ENCODE peak calls at places on chromosomes 13 and 19, in five cellular contexts. Q, E, J, G and Z are unnamed samples.

GRCh38 chr13:51721485-51721884 is 82.5 kb downstream of the DHRS12 start:
- DNase-seq in E (no peak), Q (no peak), J (peak; percentile 34), G (no peak), Z (no peak)

GRCh38 chr13:110379905-110380341 is 72.8 kb downstream of the COL4A2 start:
- DNase-seq in J (no peak), G (no peak), Q (no peak), E (peak; percentile 35), Z (no peak)

GRCh38 chr13:111314852-111315251 is 5.6 kb upstream of the TEX29 start:
- DNase-seq in J (no peak), E (no peak), Q (no peak), G (no peak), Z (no peak)

GRCh38 chr19:55372316-55373081 is 2.2 kb upstream of the IL11 start:
- DNase-seq in J (no peak), G (no peak), E (no peak), Q (no peak), Z (no peak)

GRCh38 chr13:74388626-74389025 is 254.4 kb upstream of the KLF12 start:
- DNase-seq in J (no peak), E (no peak), G (no peak), Q (no peak), Z (no peak)

GRCh38 chr13:63607153-63607552 is 2191.5 kb upstream of the PCDH20 start:
- DNase-seq in J (no peak), Q (no peak), E (no peak), G (no peak), Z (no peak)

GRCh38 chr13:73672492-73672891 is 461.7 kb downstream of the KLF12 start:
- DNase-seq in Q (peak; percentile 47), E (no peak), J (no peak), G (no peak), Z (no peak)

GRCh38 chr13:94054159-94054558 is 425.3 kb downstream of the DCT start:
- DNase-seq in Q (no peak), J (no peak), G (no peak), E (no peak), Z (no peak)

GRCh38 chr13:20057963-20058362 is 99.4 kb downstream of the ZMYM2 start:
- DNase-seq in G (no peak), J (no peak), Q (no peak), E (no peak), Z (no peak)

GRCh38 chr19:14767466-14767971 is 10.8 kb downstream of the ADGRE2 start:
- DNase-seq in G (no peak), Q (no peak), J (no peak), E (no peak), Z (no peak)

GRCh38 chr13:32911506-32911905 is 104.7 kb upstream of the KL start:
- DNase-seq in E (peak; percentile 64), Q (no peak), G (no peak), J (no peak), Z (no peak)

GRCh38 chr19:39261704-39262103 is 6.5 kb upstream of the IFNL2 start:
- DNase-seq in E (no peak), Q (no peak), J (no peak), G (no peak), Z (no peak)

GRCh38 chr19:45882652-45883585 is 3.0 kb downstream of the IRF2BP1 start:
- DNase-seq in E (peak; percentile 96), J (peak; percentile 73), Q (peak; percentile 93), G (peak; percentile 95), Z (peak; percentile 80)
- H3K4me3 ChIP-seq in E (peak overlapping the region; percentile 66), J (no peak overlapping the region), Q (peak overlapping the region; percentile 16), G (peak overlapping the region; percentile 68), Z (no peak overlapping the region)

DNA sequence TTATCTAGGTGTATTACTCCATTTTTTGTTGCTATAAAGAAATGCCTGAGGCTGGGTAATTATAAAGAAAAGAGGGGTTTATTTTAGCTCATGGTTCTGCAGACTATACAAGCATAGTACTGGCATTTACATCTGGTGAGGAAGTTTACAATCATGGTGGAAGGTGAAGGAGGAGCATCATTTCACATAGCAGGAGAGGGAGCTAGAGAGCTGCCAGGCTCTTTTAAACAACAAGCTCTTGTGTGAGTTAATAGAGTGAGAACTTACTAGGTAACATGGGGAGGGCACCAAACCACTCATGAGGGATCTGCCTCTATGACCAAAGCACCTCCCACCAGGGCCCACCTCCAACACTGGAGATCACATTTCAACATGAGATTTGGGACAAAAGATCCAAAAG is 221.7 kb upstream of the GPC6 start:
- DNase-seq in G (no peak), Q (no peak), E (peak; percentile 59), J (no peak), Z (no peak)
- TF ChIP-seq CTCF in G (peak; percentile 8), Q (no peak), E (peak; percentile 63), J (no peak), Z (no peak)

GRCh38 chr19:33298146-33298911 is 4.0 kb downstream of the CEBPA start:
- DNase-seq in G (no peak), J (no peak), E (peak; percentile 15), Q (no peak), Z (no peak)
- H3K4me3 ChIP-seq in G (no peak overlapping the region), J (no peak overlapping the region), E (no peak overlapping the region), Q (no peak overlapping the region), Z (no peak overlapping the region)

GRCh38 chr13:35826626-35827254 is 304.4 kb downstream of the DCLK1 start:
- DNase-seq in Q (no peak), E (peak; percentile 51), G (no peak), J (no peak), Z (no peak)
- TF ChIP-seq CTCF in Q (no peak), E (peak; percentile 88), G (peak; percentile 32), J (peak; percentile 10), Z (no peak)

GRCh38 chr19:30630289-30631034 is 258.3 kb downstream of the ZNF536 start:
- DNase-seq in G (no peak), E (no peak), Q (no peak), J (no peak), Z (no peak)

GRCh38 chr19:30626567-30626966 is 254.4 kb downstream of the ZNF536 start:
- DNase-seq in J (no peak), G (no peak), Q (no peak), E (no peak), Z (no peak)

GRCh38 chr19:30622276-30622675 is 250.1 kb downstream of the ZNF536 start:
- DNase-seq in Q (no peak), E (no peak), G (no peak), J (no peak), Z (no peak)

GRCh38 chr19:30629086-30629485 is 256.9 kb downstream of the ZNF536 start:
- DNase-seq in Q (no peak), J (no peak), E (no peak), G (no peak), Z (no peak)

GRCh38 chr19:30625947-30626346 is 253.8 kb downstream of the ZNF536 start:
- DNase-seq in J (no peak), E (no peak), G (no peak), Q (no peak), Z (no peak)
- H3K4me3 ChIP-seq in J (no peak overlapping the region), E (no peak overlapping the region), G (no peak overlapping the region), Q (no peak overlapping the region), Z (no peak overlapping the region)

GRCh38 chr13:113728571-113729054 is 30.4 kb upstream of the TMEM255B start:
- DNase-seq in J (no peak), G (no peak), E (no peak), Q (no peak), Z (no peak)

GRCh38 chr13:113724780-113725315 is 34.2 kb upstream of the TMEM255B start:
- DNase-seq in E (peak; percentile 83), Q (peak; percentile 82), J (peak; percentile 75), G (peak; percentile 77), Z (peak; percentile 75)

GRCh38 chr13:113724016-113724758 is 34.8 kb upstream of the TMEM255B start:
- DNase-seq in Q (no peak), G (no peak), E (no peak), J (no peak), Z (no peak)

GRCh38 chr13:113729329-113730019 is 29.6 kb upstream of the TMEM255B start:
- DNase-seq in Q (no peak), J (peak; percentile 47), E (no peak), G (no peak), Z (no peak)

GRCh38 chr13:113726961-113727411 is 32.0 kb upstream of the TMEM255B start:
- DNase-seq in J (no peak), E (no peak), G (no peak), Q (no peak), Z (no peak)
- TF ChIP-seq CTCF in J (no peak), E (no peak), G (no peak), Q (no peak), Z (no peak)

DNA sequence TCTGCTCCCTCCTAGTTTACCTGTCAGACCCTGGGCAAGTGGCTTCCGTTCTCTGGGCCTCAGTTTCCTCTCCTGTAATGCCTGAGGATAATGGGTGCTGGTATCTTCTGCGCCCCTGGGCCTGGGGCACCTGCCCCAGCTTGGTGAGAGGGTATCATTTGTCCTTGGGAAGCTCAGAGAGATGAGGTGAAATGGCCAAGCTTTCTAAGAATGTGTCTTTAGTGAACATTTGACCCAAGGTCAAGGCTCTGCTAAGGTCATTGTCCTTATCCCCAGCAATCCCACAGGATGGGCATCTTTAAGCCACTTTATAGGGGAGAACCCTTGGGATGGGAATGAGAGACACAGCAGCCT is 1.3 kb upstream of the NFIC start:
- DNase-seq in G (no peak), E (no peak), Q (no peak), J (no peak), Z (no peak)
- H3K4me3 ChIP-seq in G (no peak overlapping the region), E (no peak overlapping the region), Q (no peak overlapping the region), J (peak overlapping the region; percentile 89), Z (no peak overlapping the region)